ENCODE peak calls at places on chromosomes 11 and 22, in eight cellular contexts. One of them, this sample, is unnamed. For H3K4me1, the result is how much of the 10 kb centered on the place peaks cover.

GRCh38 chr11:18394928-18395734 is 768 bp downstream of the LDHA start:
- DNase-seq in HCT116: no peak
- DNase-seq in IMR-90: peak
- DNase-seq in PC-3: no peak
- DNase-seq in colonic mucosa: peak
- DNase-seq in cardiac muscle cell: peak
- DNase-seq in pancreas: peak
- DNase-seq in adrenal gland: no peak
- DNase-seq in this sample: no peak

GRCh38 chr11:537622-538430 is 499 bp downstream of the LRRC56 start:
- DNase-seq in IMR-90: no peak
- DNase-seq in PC-3: no peak
- DNase-seq in HCT116: no peak
- DNase-seq in pancreas: peak
- DNase-seq in cardiac muscle cell: no peak
- DNase-seq in colonic mucosa: no peak
- DNase-seq in adrenal gland: no peak
- DNase-seq in this sample: no peak

GRCh38 chr11:127255239-127255638 is 254.7 kb upstream of the KIRREL3 start:
- DNase-seq in adrenal gland: no peak
- DNase-seq in cardiac muscle cell: peak
- DNase-seq in colonic mucosa: no peak
- DNase-seq in PC-3: no peak
- DNase-seq in pancreas: no peak
- DNase-seq in IMR-90: no peak
- DNase-seq in HCT116: no peak
- DNase-seq in this sample: no peak

GRCh38 chr11:70713988-70714665 is 315.8 kb downstream of the CTTN start:
- DNase-seq in adrenal gland: no peak
- DNase-seq in pancreas: no peak
- DNase-seq in PC-3: no peak
- DNase-seq in cardiac muscle cell: peak
- DNase-seq in IMR-90: no peak
- DNase-seq in HCT116: no peak
- DNase-seq in colonic mucosa: no peak
- DNase-seq in this sample: no peak

GRCh38 chr22:30430933-30431332 is 5.4 kb downstream of the MTFP1 start:
- DNase-seq in IMR-90: no peak
- DNase-seq in adrenal gland: no peak
- DNase-seq in cardiac muscle cell: no peak
- DNase-seq in HCT116: no peak
- DNase-seq in pancreas: no peak
- DNase-seq in colonic mucosa: no peak
- DNase-seq in PC-3: no peak
- DNase-seq in this sample: no peak

GRCh38 chr22:48779661-48780596 is 1047.7 kb downstream of the BRD1 start:
- DNase-seq in IMR-90: no peak
- DNase-seq in cardiac muscle cell: no peak
- DNase-seq in adrenal gland: no peak
- DNase-seq in pancreas: no peak
- DNase-seq in PC-3: no peak
- DNase-seq in HCT116: no peak
- DNase-seq in colonic mucosa: no peak
- DNase-seq in this sample: no peak

GRCh38 chr11:38718049-38718448 is 2120.0 kb upstream of the RAG2 start:
- DNase-seq in PC-3: peak
- DNase-seq in adrenal gland: no peak
- DNase-seq in HCT116: no peak
- DNase-seq in pancreas: no peak
- DNase-seq in cardiac muscle cell: peak
- DNase-seq in IMR-90: no peak
- DNase-seq in colonic mucosa: no peak
- DNase-seq in this sample: no peak

GRCh38 chr11:95568236-95568635 is 221.3 kb downstream of the FAM76B start:
- DNase-seq in cardiac muscle cell: no peak
- DNase-seq in IMR-90: no peak
- DNase-seq in adrenal gland: no peak
- DNase-seq in PC-3: no peak
- DNase-seq in HCT116: no peak
- DNase-seq in pancreas: no peak
- DNase-seq in colonic mucosa: no peak
- DNase-seq in this sample: no peak

GRCh38 chr11:1074244-1075221 is at the start of gene MUC2:
- DNase-seq in cardiac muscle cell: no peak
- DNase-seq in adrenal gland: no peak
- DNase-seq in colonic mucosa: no peak
- DNase-seq in IMR-90: no peak
- DNase-seq in HCT116: no peak
- DNase-seq in PC-3: no peak
- DNase-seq in pancreas: no peak
- DNase-seq in this sample: no peak

GRCh38 chr11:58788355-58789023 is 56.0 kb downstream of the GLYATL2 start:
- DNase-seq in pancreas: peak
- DNase-seq in HCT116: peak
- DNase-seq in cardiac muscle cell: peak
- DNase-seq in colonic mucosa: peak
- DNase-seq in PC-3: peak
- DNase-seq in IMR-90: peak
- DNase-seq in adrenal gland: peak
- DNase-seq in this sample: peak

GRCh38 chr22:25680049-25680448 is 61.9 kb upstream of the MYO18B start:
- DNase-seq in adrenal gland: no peak
- DNase-seq in colonic mucosa: no peak
- DNase-seq in HCT116: no peak
- DNase-seq in pancreas: no peak
- DNase-seq in PC-3: no peak
- DNase-seq in IMR-90: no peak
- DNase-seq in cardiac muscle cell: no peak
- DNase-seq in this sample: no peak

GRCh38 chr11:73085189-73085875 is 56.8 kb downstream of the FCHSD2 start:
- DNase-seq in IMR-90: peak
- DNase-seq in HCT116: no peak
- DNase-seq in pancreas: no peak
- DNase-seq in PC-3: peak
- DNase-seq in adrenal gland: no peak
- DNase-seq in colonic mucosa: no peak
- DNase-seq in cardiac muscle cell: no peak
- DNase-seq in this sample: no peak

GRCh38 chr11:35649984-35650383 is 12.6 kb upstream of the TRIM44 start:
- DNase-seq in cardiac muscle cell: no peak
- DNase-seq in pancreas: no peak
- DNase-seq in HCT116: no peak
- DNase-seq in IMR-90: peak
- DNase-seq in colonic mucosa: no peak
- DNase-seq in adrenal gland: no peak
- DNase-seq in PC-3: peak
- DNase-seq in this sample: no peak

GRCh38 chr11:65404210-65404609 is 17.8 kb downstream of the FRMD8 start:
- DNase-seq in adrenal gland: no peak
- DNase-seq in pancreas: no peak
- DNase-seq in PC-3: no peak
- DNase-seq in cardiac muscle cell: no peak
- DNase-seq in IMR-90: no peak
- DNase-seq in HCT116: no peak
- DNase-seq in colonic mucosa: no peak
- DNase-seq in this sample: no peak

GRCh38 chr11:44726278-44727113 is at the start of gene TSPAN18:
- DNase-seq in adrenal gland: no peak
- DNase-seq in pancreas: no peak
- DNase-seq in colonic mucosa: peak
- DNase-seq in IMR-90: no peak
- DNase-seq in PC-3: no peak
- DNase-seq in cardiac muscle cell: peak
- DNase-seq in HCT116: no peak
- DNase-seq in this sample: peak

GRCh38 chr11:3922056-3922455 is 66.6 kb downstream of the STIM1 start:
- DNase-seq in pancreas: no peak
- DNase-seq in IMR-90: no peak
- DNase-seq in PC-3: no peak
- DNase-seq in cardiac muscle cell: no peak
- DNase-seq in HCT116: no peak
- DNase-seq in colonic mucosa: no peak
- DNase-seq in adrenal gland: no peak
- DNase-seq in this sample: no peak

GRCh38 chr11:120134106-120134930 is 3.6 kb downstream of the TRIM29 start:
- DNase-seq in IMR-90: no peak
- DNase-seq in adrenal gland: peak
- DNase-seq in cardiac muscle cell: no peak
- DNase-seq in colonic mucosa: peak
- DNase-seq in PC-3: no peak
- DNase-seq in HCT116: no peak
- DNase-seq in pancreas: no peak
- DNase-seq in this sample: peak

GRCh38 chr11:11979487-11980117 is 28.8 kb downstream of the DKK3 start:
- DNase-seq in PC-3: peak
- DNase-seq in pancreas: no peak
- DNase-seq in IMR-90: peak
- DNase-seq in cardiac muscle cell: peak
- DNase-seq in colonic mucosa: no peak
- DNase-seq in adrenal gland: no peak
- DNase-seq in HCT116: no peak
- DNase-seq in this sample: peak

GRCh38 chr11:12725047-12725862 is 51.0 kb downstream of the TEAD1 start:
- DNase-seq in HCT116: no peak
- DNase-seq in colonic mucosa: no peak
- DNase-seq in adrenal gland: no peak
- DNase-seq in pancreas: no peak
- DNase-seq in IMR-90: no peak
- DNase-seq in PC-3: peak
- DNase-seq in cardiac muscle cell: no peak
- DNase-seq in this sample: no peak

GRCh38 chr22:47067911-47068654 is 305.6 kb downstream of the TBC1D22A start:
- DNase-seq in HCT116: no peak
- DNase-seq in colonic mucosa: no peak
- DNase-seq in cardiac muscle cell: no peak
- DNase-seq in pancreas: no peak
- DNase-seq in PC-3: no peak
- DNase-seq in IMR-90: no peak
- DNase-seq in adrenal gland: no peak
- DNase-seq in this sample: no peak

GRCh38 chr11:110301032-110301431 is 4.6 kb upstream of the RDX start:
- DNase-seq in HCT116: no peak
- DNase-seq in cardiac muscle cell: no peak
- DNase-seq in PC-3: no peak
- DNase-seq in pancreas: no peak
- DNase-seq in colonic mucosa: no peak
- DNase-seq in IMR-90: no peak
- DNase-seq in adrenal gland: no peak
- DNase-seq in this sample: no peak

GRCh38 chr11:68471360-68472340 is 11.1 kb downstream of the PPP6R3 start:
- DNase-seq in adrenal gland: no peak
- DNase-seq in HCT116: no peak
- DNase-seq in PC-3: no peak
- DNase-seq in colonic mucosa: no peak
- DNase-seq in pancreas: no peak
- DNase-seq in IMR-90: peak
- DNase-seq in cardiac muscle cell: no peak
- DNase-seq in this sample: no peak

GRCh38 chr11:129750343-129751292 is 65.0 kb upstream of the TMEM45B start:
- DNase-seq in IMR-90: peak
- DNase-seq in adrenal gland: peak
- DNase-seq in pancreas: peak
- DNase-seq in PC-3: peak
- DNase-seq in cardiac muscle cell: peak
- DNase-seq in colonic mucosa: peak
- DNase-seq in HCT116: peak
- DNase-seq in this sample: peak

GRCh38 chr22:49938565-49939136 is 20.2 kb downstream of the CRELD2 start:
- DNase-seq in adrenal gland: no peak
- DNase-seq in pancreas: peak
- DNase-seq in HCT116: no peak
- DNase-seq in colonic mucosa: no peak
- DNase-seq in PC-3: no peak
- DNase-seq in IMR-90: no peak
- DNase-seq in cardiac muscle cell: no peak
- DNase-seq in this sample: no peak

GRCh38 chr22:49936018-49936972 is 17.9 kb downstream of the CRELD2 start:
- DNase-seq in HCT116: no peak
- DNase-seq in pancreas: peak
- DNase-seq in IMR-90: peak
- DNase-seq in adrenal gland: peak
- DNase-seq in colonic mucosa: peak
- DNase-seq in PC-3: peak
- DNase-seq in cardiac muscle cell: peak
- DNase-seq in this sample: peak

GRCh38 chr22:49935561-49935960 is 17.1 kb downstream of the CRELD2 start:
- DNase-seq in HCT116: no peak
- DNase-seq in PC-3: no peak
- DNase-seq in colonic mucosa: no peak
- DNase-seq in adrenal gland: no peak
- DNase-seq in IMR-90: no peak
- DNase-seq in pancreas: no peak
- DNase-seq in cardiac muscle cell: no peak
- DNase-seq in this sample: no peak

GRCh38 chr22:49936973-49937757 is 18.7 kb downstream of the CRELD2 start:
- DNase-seq in colonic mucosa: no peak
- DNase-seq in adrenal gland: no peak
- DNase-seq in cardiac muscle cell: peak
- DNase-seq in PC-3: no peak
- DNase-seq in pancreas: peak
- DNase-seq in HCT116: no peak
- DNase-seq in IMR-90: no peak
- DNase-seq in this sample: no peak

GRCh38 chr22:49937758-49938564 is 19.5 kb downstream of the CRELD2 start:
- DNase-seq in HCT116: no peak
- DNase-seq in cardiac muscle cell: no peak
- DNase-seq in colonic mucosa: no peak
- DNase-seq in adrenal gland: peak
- DNase-seq in IMR-90: no peak
- DNase-seq in pancreas: peak
- DNase-seq in PC-3: no peak
- DNase-seq in this sample: no peak
- TF ChIP-seq CTCF in HCT116: no peak
- TF ChIP-seq CTCF in cardiac muscle cell: no peak
- TF ChIP-seq CTCF in colonic mucosa: no peak
- TF ChIP-seq CTCF in adrenal gland: no peak
- TF ChIP-seq CTCF in IMR-90: no peak
- TF ChIP-seq CTCF in pancreas: no peak
- TF ChIP-seq CTCF in PC-3: no peak
- TF ChIP-seq CTCF in this sample: no peak

GRCh38 chr11:128303383-128303782 is 284.0 kb downstream of the ETS1 start:
- DNase-seq in cardiac muscle cell: no peak
- DNase-seq in PC-3: no peak
- DNase-seq in IMR-90: no peak
- DNase-seq in pancreas: no peak
- DNase-seq in adrenal gland: no peak
- DNase-seq in colonic mucosa: no peak
- DNase-seq in HCT116: no peak
- DNase-seq in this sample: no peak
- H3K4me1 ChIP-seq in cardiac muscle cell: under half
- H3K4me1 ChIP-seq in PC-3: under half
- H3K4me1 ChIP-seq in IMR-90: under half
- H3K4me1 ChIP-seq in pancreas: under half
- H3K4me1 ChIP-seq in adrenal gland: under half
- H3K4me1 ChIP-seq in colonic mucosa: under half
- H3K4me1 ChIP-seq in HCT116: under half
- H3K4me1 ChIP-seq in this sample: under half

GRCh38 chr11:67452141-67452952 is at the start of gene GPR152:
- DNase-seq in colonic mucosa: no peak
- DNase-seq in HCT116: no peak
- DNase-seq in cardiac muscle cell: no peak
- DNase-seq in PC-3: no peak
- DNase-seq in adrenal gland: peak
- DNase-seq in IMR-90: no peak
- DNase-seq in pancreas: peak
- DNase-seq in this sample: no peak
- H3K4me3 ChIP-seq in colonic mucosa: no peak
- H3K4me3 ChIP-seq in HCT116: no peak
- H3K4me3 ChIP-seq in cardiac muscle cell: no peak
- H3K4me3 ChIP-seq in PC-3: no peak
- H3K4me3 ChIP-seq in adrenal gland: no peak
- H3K4me3 ChIP-seq in IMR-90: no peak
- H3K4me3 ChIP-seq in pancreas: no peak
- H3K4me3 ChIP-seq in this sample: no peak

GRCh38 chr22:44446483-44446882 is 51.5 kb downstream of the RTL6 start:
- DNase-seq in adrenal gland: no peak
- DNase-seq in IMR-90: no peak
- DNase-seq in HCT116: no peak
- DNase-seq in PC-3: no peak
- DNase-seq in cardiac muscle cell: no peak
- DNase-seq in colonic mucosa: no peak
- DNase-seq in pancreas: no peak
- DNase-seq in this sample: no peak
- TF ChIP-seq CTCF in adrenal gland: no peak
- TF ChIP-seq CTCF in IMR-90: no peak
- TF ChIP-seq CTCF in HCT116: no peak
- TF ChIP-seq CTCF in PC-3: no peak
- TF ChIP-seq CTCF in cardiac muscle cell: no peak
- TF ChIP-seq CTCF in colonic mucosa: no peak
- TF ChIP-seq CTCF in pancreas: no peak
- TF ChIP-seq CTCF in this sample: no peak

This sample was measured in BE2C.